ENCODE peak calls at places on chromosomes 5 and 9, in nine cellular contexts. E is bronchial epithelial cell; K is aorta; X is fibroblast of the aortic adventitia; A is uterus; M is foreskin fibroblast; G is CD4-positive, alpha-beta memory T cell; N is endodermal cell; W is thyroid gland. F is an unnamed sample.

GRCh38 chr5:109516385-109516784 is 106.6 kb upstream of the PJA2 start:
- DNase-seq in X (peak), W (no peak), M (peak), K (no peak), G (no peak), A (no peak), E (peak), N (no peak), F (no peak)

GRCh38 chr9:82474235-82474634 is 485.7 kb downstream of the SPATA31D1 start:
- DNase-seq in W (no peak), K (no peak), E (no peak), X (no peak), A (no peak), M (no peak), G (no peak), N (no peak), F (no peak)

GRCh38 chr9:6924988-6925563 is 167.3 kb downstream of the KDM4C start:
- DNase-seq in G (no peak), E (no peak), K (no peak), M (no peak), W (no peak), N (no peak), X (no peak), A (no peak), F (no peak)

GRCh38 chr5:142390303-142390840 is 65.6 kb upstream of the SPRY4 start:
- DNase-seq in X (peak), M (peak), A (no peak), G (no peak), W (no peak), E (no peak), K (no peak), N (peak), F (no peak)

GRCh38 chr5:13653709-13654108 is 290.8 kb downstream of the DNAH5 start:
- DNase-seq in E (peak), K (no peak), X (no peak), N (no peak), M (no peak), G (no peak), W (no peak), A (no peak), F (no peak)

GRCh38 chr5:146873186-146873917 is 5.2 kb downstream of the PPP2R2B start:
- DNase-seq in M (no peak), A (no peak), G (no peak), X (no peak), K (no peak), N (no peak), E (no peak), W (no peak), F (no peak)

GRCh38 chr5:169828385-169828784 is 151.9 kb downstream of the INSYN2B start:
- DNase-seq in N (no peak), K (no peak), W (no peak), M (no peak), X (no peak), G (no peak), A (no peak), E (no peak), F (no peak)

GRCh38 chr5:72067682-72068470 is 39.4 kb upstream of the MAP1B start:
- DNase-seq in E (peak), W (no peak), K (no peak), N (peak), A (no peak), G (no peak), X (peak), M (peak), F (no peak)

GRCh38 chr5:139458580-139459407 is 3.7 kb downstream of the ECSCR start:
- DNase-seq in E (peak), G (peak), N (peak), K (peak), M (peak), A (no peak), X (peak), W (peak), F (peak)

GRCh38 chr5:142059304-142059940 is 46.6 kb upstream of the GNPDA1 start:
- DNase-seq in X (peak), M (peak), W (no peak), G (no peak), K (no peak), A (no peak), N (peak), E (no peak), F (peak)

GRCh38 chr9:10371824-10372223 is 241.0 kb downstream of the PTPRD start:
- DNase-seq in W (no peak), E (no peak), G (no peak), N (peak), K (no peak), X (no peak), A (no peak), M (no peak), F (no peak)

GRCh38 chr9:137070201-137070905 is at the start of gene SAPCD2:
- DNase-seq in K (peak), X (peak), M (peak), A (peak), W (peak), E (peak), N (peak), G (peak), F (peak)

GRCh38 chr9:137069508-137070071 is 767 bp downstream of the SAPCD2 start:
- DNase-seq in M (no peak), E (no peak), G (no peak), A (no peak), K (no peak), W (no peak), N (no peak), X (no peak), F (peak)

GRCh38 chr9:137071282-137071681 is 925 bp upstream of the SAPCD2 start:
- DNase-seq in M (no peak), E (no peak), X (no peak), K (no peak), W (no peak), A (no peak), G (no peak), N (no peak), F (no peak)

GRCh38 chr9:137068539-137069507 is 1.5 kb downstream of the SAPCD2 start:
- DNase-seq in E (no peak), K (no peak), X (no peak), G (no peak), W (no peak), M (no peak), A (no peak), N (no peak), F (no peak)

DNA sequence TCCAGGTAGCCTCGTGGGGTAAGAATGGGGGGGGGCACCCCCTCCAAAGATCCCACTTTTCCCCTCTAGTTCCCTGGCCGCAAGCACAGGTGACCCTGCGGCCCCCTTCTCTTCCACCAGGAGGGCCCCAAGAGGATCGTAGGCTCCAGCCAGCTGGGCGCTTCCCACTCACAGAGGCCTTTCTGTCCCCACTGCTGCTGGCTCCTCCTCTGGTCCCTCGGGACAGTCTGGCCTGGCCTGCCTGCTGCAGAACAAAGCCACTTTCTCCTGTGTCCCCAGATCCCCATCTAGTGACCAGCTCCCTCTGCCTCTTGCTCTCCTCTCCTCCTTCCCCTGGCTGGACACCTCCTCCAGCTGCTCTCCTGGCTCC is 534 bp upstream of the SAPCD2 start:
- DNase-seq in X (no peak), A (no peak), K (no peak), M (no peak), E (no peak), G (no peak), W (no peak), N (no peak), F (no peak)
- H3K4me3 ChIP-seq in X (peak), A (peak), K (no peak), M (no peak), E (peak), G (peak), W (no peak), N (peak), F (peak)

DNA sequence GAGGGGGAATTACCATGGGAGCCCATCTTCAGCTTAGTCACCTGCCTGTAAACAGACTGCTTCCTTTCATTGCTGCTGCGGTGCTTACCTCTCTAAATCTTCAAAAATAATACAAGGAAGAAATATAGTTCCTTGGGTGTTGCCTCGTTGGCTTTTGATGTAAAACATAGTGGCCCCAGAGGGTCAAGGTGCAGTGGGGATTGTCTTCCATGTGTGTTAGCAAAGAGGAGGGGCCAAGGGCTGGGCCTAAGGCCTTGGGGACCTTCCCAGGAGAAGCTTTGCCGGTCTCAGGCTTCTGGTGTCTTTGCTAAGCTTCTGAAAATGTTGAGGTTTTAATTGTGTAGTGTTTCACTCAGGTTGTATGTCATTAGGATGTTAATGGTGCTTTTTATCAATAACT is 90.0 kb downstream of the PDE8B start:
- DNase-seq in N (no peak), X (no peak), K (no peak), M (no peak), A (no peak), G (no peak), W (no peak), E (no peak), F (no peak)
- H3K4me3 ChIP-seq in N (no peak), X (no peak), K (no peak), M (no peak), A (no peak), G (no peak), W (no peak), E (no peak), F (no peak)

GRCh38 chr9:35673132-35673997 is at the start of gene CA9:
- DNase-seq in N (no peak), G (no peak), K (peak), E (peak), A (peak), M (peak), W (peak), X (no peak), F (no peak)
- H3K4me3 ChIP-seq in N (no peak), G (no peak), K (no peak), E (peak), A (no peak), M (no peak), W (no peak), X (no peak), F (no peak)

GRCh38 chr9:112194969-112195431 is 19.9 kb upstream of the SUSD1 start:
- DNase-seq in K (no peak), G (no peak), X (peak), M (no peak), W (no peak), E (no peak), A (no peak), N (no peak), F (no peak)
- H3K4me3 ChIP-seq in K (no peak), G (no peak), X (no peak), M (no peak), W (no peak), E (no peak), A (no peak), N (no peak), F (no peak)

GRCh38 chr5:151900876-151901275 is 23.8 kb downstream of the GLRA1 start:
- DNase-seq in N (no peak), W (no peak), M (no peak), E (no peak), X (no peak), K (no peak), A (no peak), G (no peak), F (no peak)
- H3K4me3 ChIP-seq in N (no peak), W (no peak), M (no peak), E (no peak), X (no peak), K (no peak), A (no peak), G (no peak), F (no peak)

DNA sequence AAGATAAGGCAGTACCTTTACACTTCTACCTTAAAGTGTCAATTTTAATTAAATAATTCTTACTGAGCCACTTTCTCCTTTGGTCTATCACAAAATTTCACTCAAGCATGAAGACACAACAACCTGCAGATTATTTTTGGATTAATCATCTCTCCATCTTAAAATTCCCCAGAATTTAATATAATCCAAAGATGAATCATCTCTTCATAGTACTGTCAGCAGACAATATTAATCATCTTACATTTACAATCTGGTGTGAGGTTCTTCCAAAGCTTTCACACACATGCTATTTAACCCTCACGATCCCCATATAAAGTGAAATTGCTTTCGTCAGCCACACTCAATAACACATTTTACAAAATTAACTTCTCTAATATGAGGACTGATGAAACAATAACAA is 43.0 kb downstream of the LHFPL2 start:
- DNase-seq in N (no peak), M (no peak), W (no peak), A (no peak), G (no peak), E (peak), K (no peak), X (peak), F (no peak)
- H3K4me3 ChIP-seq in N (no peak), M (no peak), W (no peak), A (no peak), G (no peak), E (no peak), K (no peak), X (no peak), F (no peak)

GRCh38 chr9:98974554-98974953 is 30.8 kb downstream of the COL15A1 start:
- DNase-seq in N (no peak), E (no peak), G (no peak), M (no peak), A (no peak), X (no peak), K (peak), W (no peak), F (no peak)
- H3K4me3 ChIP-seq in N (no peak), E (no peak), G (no peak), M (no peak), A (no peak), X (no peak), K (no peak), W (no peak), F (no peak)

GRCh38 chr5:132003170-132003744 is 8.2 kb downstream of the ACSL6 start:
- DNase-seq in N (peak), W (no peak), A (no peak), M (no peak), K (peak), G (no peak), E (no peak), X (peak), F (peak)
- H3K4me3 ChIP-seq in N (no peak), W (no peak), A (no peak), M (no peak), K (no peak), G (no peak), E (no peak), X (no peak), F (no peak)

DNA sequence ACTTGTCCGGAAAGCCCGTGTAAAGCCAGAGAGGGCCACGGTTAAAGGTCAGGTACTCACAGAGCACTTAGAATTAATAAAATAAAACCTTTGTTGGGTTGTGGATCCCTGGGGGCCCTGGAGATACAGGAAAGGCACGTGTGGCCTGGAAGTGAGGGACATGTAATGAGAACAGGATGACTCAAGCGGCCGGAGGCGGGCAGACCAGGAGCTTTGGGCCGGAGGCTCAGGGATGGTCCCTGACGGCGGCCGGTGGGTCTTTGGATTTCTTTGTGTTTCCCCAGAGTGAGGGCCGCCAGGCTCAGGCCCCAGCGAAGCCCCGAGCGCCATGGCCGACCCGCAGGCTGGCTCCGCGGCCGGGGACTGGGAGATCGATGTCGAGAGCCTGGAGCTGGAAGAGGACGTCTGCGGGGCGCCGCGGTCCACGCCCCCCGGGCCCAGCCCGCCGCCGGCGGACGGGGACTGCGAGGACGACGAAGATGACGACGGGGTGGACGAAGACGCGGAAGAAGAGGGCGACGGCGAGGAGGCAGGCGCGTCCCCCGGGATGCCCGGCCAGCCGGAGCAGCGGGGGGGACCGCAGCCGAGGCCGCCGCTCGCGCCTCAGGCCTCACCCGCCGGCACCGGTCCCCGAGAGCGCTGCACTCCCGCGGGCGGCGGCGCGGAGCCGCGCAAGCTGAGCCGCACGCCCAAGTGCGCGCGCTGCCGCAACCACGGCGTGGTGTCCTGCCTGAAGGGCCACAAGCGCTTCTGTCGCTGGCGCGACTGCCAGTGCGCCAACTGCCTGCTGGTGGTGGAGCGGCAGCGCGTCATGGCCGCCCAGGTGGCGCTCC is 1.3 kb downstream of the DMRT2 start:
- DNase-seq in W (peak), M (peak), X (no peak), K (no peak), G (no peak), A (no peak), N (peak), E (peak), F (peak)
- H3K4me3 ChIP-seq in W (no peak), M (peak), X (peak), K (no peak), G (no peak), A (peak), N (peak), E (peak), F (peak)

DNA sequence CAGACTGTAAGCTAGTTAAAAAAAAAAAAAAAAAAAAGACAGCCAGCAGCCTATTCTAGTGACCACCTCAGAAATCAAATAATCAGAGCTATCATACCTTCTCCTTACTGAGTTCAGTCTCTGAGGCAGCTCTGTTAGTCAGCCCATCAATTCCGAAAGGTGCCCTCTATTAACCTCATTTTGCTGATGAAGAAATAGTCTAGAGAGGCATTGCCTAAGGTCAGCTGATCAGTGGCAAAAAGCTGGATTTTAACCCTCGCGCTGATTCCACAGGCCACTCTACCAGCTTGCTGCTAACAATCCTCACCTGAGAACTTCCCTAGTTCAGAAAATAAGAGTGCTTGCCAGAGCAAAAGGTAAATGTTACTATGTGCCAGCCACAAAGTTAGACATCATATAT is 172.0 kb downstream of the DENND1A start:
- DNase-seq in N (no peak), A (no peak), X (no peak), W (no peak), G (no peak), M (no peak), K (no peak), E (no peak), F (no peak)
- H3K4me3 ChIP-seq in N (no peak), A (no peak), X (no peak), W (no peak), G (no peak), M (no peak), K (no peak), E (no peak), F (no peak)

F was measured in H7.